ENCODE peak calls at places on chromosomes 5 and 9, in eight cellular contexts. X is GM12891; A is left cardiac atrium; I is stimulated activated CD8-positive, alpha-beta memory T cell treated with anti-CD3 and anti-CD28 coated beads, Interleukin-12 subunit alpha, Interleukin-12 subunit beta, amount 100 ng/mL, for 4 hours; E is GM04503; L is stomach; W is Calu3; R is HEK293T. V is an unnamed sample.

GRCh38 chr5:33205727-33206410 is 234.9 kb upstream of the TARS1 start:
- DNase-seq in X (no peak), A (no peak), I (no peak), E (no peak), L (no peak), W (no peak), R (no peak), V (no peak)

GRCh38 chr5:44332360-44332971 is 56.8 kb downstream of the FGF10 start:
- DNase-seq in X (no peak), A (no peak), I (no peak), E (no peak), L (no peak), W (peak), R (peak), V (peak)

GRCh38 chr9:95409650-95410426 is 92.3 kb upstream of the FANCC start:
- DNase-seq in X (no peak), A (no peak), I (no peak), E (peak), L (no peak), W (no peak), R (no peak), V (no peak)

GRCh38 chr9:14221558-14221957 is 92.4 kb downstream of the NFIB start:
- DNase-seq in X (no peak), A (no peak), I (no peak), E (peak), L (no peak), W (peak), R (no peak), V (peak)

GRCh38 chr9:14155237-14155636 is 158.7 kb downstream of the NFIB start:
- DNase-seq in X (no peak), A (no peak), I (no peak), E (no peak), L (no peak), W (no peak), R (no peak), V (no peak)

GRCh38 chr9:109507421-109507838 is 9.3 kb upstream of the PTPN3 start:
- DNase-seq in X (no peak), A (peak), I (no peak), E (peak), L (no peak), W (no peak), R (no peak), V (no peak)

GRCh38 chr5:53884411-53884810 is 324.0 kb downstream of the NDUFS4 start:
- DNase-seq in X (no peak), A (no peak), I (no peak), E (no peak), L (no peak), W (no peak), R (no peak), V (no peak)

GRCh38 chr9:108434036-108434435 is 421.8 kb downstream of the ACTL7B start:
- DNase-seq in X (no peak), A (no peak), I (no peak), E (no peak), L (no peak), W (no peak), R (no peak), V (no peak)

GRCh38 chr5:127096328-127096993 is 23.2 kb upstream of the C5orf63 start:
- DNase-seq in X (no peak), A (no peak), I (no peak), E (no peak), L (no peak), W (no peak), R (no peak), V (no peak)

GRCh38 chr9:134403292-134403681 is 77.0 kb downstream of the RXRA start:
- DNase-seq in X (no peak), A (peak), I (no peak), E (no peak), L (peak), W (no peak), R (no peak), V (no peak)

V was measured in T47D.